ENCODE peak calls at places on chromosomes 3 and 15, in four cellular contexts. T is HepG2, M is K562, C is HCT116. Z is an unnamed sample.

GRCh38 chr3:156678216-156678615 is 3.8 kb downstream of the TIPARP start:
- DNase-seq in M (no peak), C (no peak), T (no peak), Z (no peak)

GRCh38 chr15:29102911-29103824 is 166.5 kb downstream of the NSMCE3 start:
- DNase-seq in T (no peak), C (no peak), M (no peak), Z (peak)

GRCh38 chr15:76346666-76347506 is 10.3 kb downstream of the ISL2 start:
- DNase-seq in M (no peak), T (no peak), C (no peak), Z (peak)

GRCh38 chr3:45679805-45680204 is 9.4 kb upstream of the SACM1L start:
- DNase-seq in T (no peak), C (no peak), M (no peak), Z (no peak)

GRCh38 chr3:97763586-97764148 is 891 bp upstream of the ARL6 start:
- DNase-seq in C (no peak), M (no peak), T (no peak), Z (no peak)

GRCh38 chr15:65032823-65033537 is 3.5 kb upstream of the MTFMT start:
- DNase-seq in M (peak), T (peak), C (peak), Z (peak)

GRCh38 chr15:66233487-66234415 is 19.8 kb downstream of the MEGF11 start:
- DNase-seq in T (peak), M (peak), C (peak), Z (peak)

GRCh38 chr3:114439279-114439678 is 145.5 kb downstream of the TIGIT start:
- DNase-seq in T (no peak), C (no peak), M (no peak), Z (no peak)

GRCh38 chr3:15431256-15431837 is 3.9 kb downstream of the EAF1 start:
- DNase-seq in T (no peak), M (no peak), C (no peak), Z (no peak)

GRCh38 chr3:78798266-78798832 is 969.4 kb downstream of the ROBO1 start:
- DNase-seq in T (peak), C (no peak), M (no peak), Z (no peak)

GRCh38 chr15:85727068-85727467 is 67.7 kb downstream of the KLHL25 start:
- DNase-seq in M (no peak), T (no peak), C (no peak), Z (no peak)

GRCh38 chr3:69665026-69665739 is 74.1 kb upstream of the MITF start:
- DNase-seq in T (no peak), C (no peak), M (peak), Z (no peak)

DNA sequence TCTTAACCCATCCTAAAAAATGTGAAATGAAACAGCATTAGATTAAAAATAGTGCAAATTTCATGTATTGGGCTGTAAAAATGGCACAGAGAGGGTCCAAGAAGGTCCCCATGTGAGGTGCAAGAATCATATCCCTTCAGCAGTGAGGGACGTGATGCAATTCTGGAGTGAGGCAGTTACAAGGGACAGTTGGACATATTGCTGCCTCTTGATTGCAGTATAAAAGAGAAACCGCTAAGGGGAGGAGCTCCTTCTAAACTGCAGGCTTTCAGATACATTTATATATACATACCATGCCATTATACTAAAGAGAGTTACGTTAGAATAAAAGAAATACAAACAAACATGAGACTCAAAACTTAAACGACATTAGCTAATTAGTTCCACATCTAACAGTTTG is 304.2 kb upstream of the CTNNB1 start:
- DNase-seq in M (no peak), T (no peak), C (no peak), Z (no peak)
- TF ChIP-seq FOSL1 in M (no peak), T (no peak), C (no peak), Z (no peak)

GRCh38 chr15:71129660-71130059 is 14.4 kb downstream of the THSD4 start:
- DNase-seq in M (no peak), C (no peak), T (no peak), Z (no peak)

GRCh38 chr15:71127083-71127482 is 11.8 kb downstream of the THSD4 start:
- DNase-seq in T (no peak), C (no peak), M (no peak), Z (no peak)

GRCh38 chr15:71128939-71129562 is 13.8 kb downstream of the THSD4 start:
- DNase-seq in C (no peak), T (no peak), M (no peak), Z (no peak)

GRCh38 chr15:71124937-71125755 is 9.9 kb downstream of the THSD4 start:
- DNase-seq in M (no peak), T (no peak), C (no peak), Z (no peak)

GRCh38 chr15:71125831-71126453 is 10.7 kb downstream of the THSD4 start:
- DNase-seq in T (peak), M (peak), C (no peak), Z (no peak)
- TF ChIP-seq CTCF in T (peak), M (peak), C (no peak), Z (peak)

GRCh38 chr15:35910227-35910626 is 364.3 kb upstream of the DPH6 start:
- DNase-seq in C (no peak), T (no peak), M (no peak), Z (no peak)
- TF ChIP-seq JUND in C (no peak), T (no peak), M (no peak), Z (no peak)

GRCh38 chr3:12944849-12945248 is 103.5 kb upstream of the RPL32 start:
- DNase-seq in M (no peak), C (no peak), T (no peak), Z (no peak)
- TF ChIP-seq FOSL1 in M (no peak), C (no peak), T (no peak), Z (no peak)

GRCh38 chr3:171195686-171196085 is 169.2 kb upstream of the SLC2A2 start:
- DNase-seq in T (no peak), C (no peak), M (no peak), Z (no peak)
- TF ChIP-seq CTCF in T (no peak), C (no peak), M (no peak), Z (peak)